ENCODE peak calls at places on chromosomes 1 and 21, in eight cellular contexts. One of them, this sample, is unnamed. For H3K4me1, the result is how much of the 10 kb centered on the place peaks cover.

GRCh38 chr1:53327183-53327941 is 508 bp downstream of the LRP8 start:
- DNase-seq in GM23248: peak
- DNase-seq in A673: peak
- DNase-seq in endothelial cell of umbilical vein: peak
- DNase-seq in H1: peak
- DNase-seq in hepatocyte: peak
- DNase-seq in neural progenitor cell: peak
- DNase-seq in PC-3: peak
- DNase-seq in this sample: peak

GRCh38 chr1:168654198-168654910 is 74.7 kb downstream of the DPT start:
- DNase-seq in GM23248: peak
- DNase-seq in A673: no peak
- DNase-seq in endothelial cell of umbilical vein: no peak
- DNase-seq in H1: no peak
- DNase-seq in hepatocyte: no peak
- DNase-seq in neural progenitor cell: no peak
- DNase-seq in PC-3: peak
- DNase-seq in this sample: peak

GRCh38 chr21:15682182-15682895 is 47.4 kb upstream of the USP25 start:
- DNase-seq in GM23248: peak
- DNase-seq in A673: peak
- DNase-seq in endothelial cell of umbilical vein: peak
- DNase-seq in H1: no peak
- DNase-seq in hepatocyte: no peak
- DNase-seq in neural progenitor cell: no peak
- DNase-seq in PC-3: peak
- DNase-seq in this sample: peak

GRCh38 chr21:17462276-17462981 is 50.4 kb upstream of the CXADR start:
- DNase-seq in GM23248: no peak
- DNase-seq in A673: no peak
- DNase-seq in endothelial cell of umbilical vein: peak
- DNase-seq in H1: no peak
- DNase-seq in hepatocyte: peak
- DNase-seq in neural progenitor cell: no peak
- DNase-seq in PC-3: peak
- DNase-seq in this sample: no peak

GRCh38 chr1:232062967-232063366 is 436.4 kb downstream of the DISC1 start:
- DNase-seq in GM23248: no peak
- DNase-seq in A673: no peak
- DNase-seq in endothelial cell of umbilical vein: no peak
- DNase-seq in H1: no peak
- DNase-seq in hepatocyte: no peak
- DNase-seq in neural progenitor cell: no peak
- DNase-seq in PC-3: no peak
- DNase-seq in this sample: no peak

GRCh38 chr1:219445864-219446263 is 167.0 kb downstream of the ZC3H11B start:
- DNase-seq in GM23248: no peak
- DNase-seq in A673: no peak
- DNase-seq in endothelial cell of umbilical vein: no peak
- DNase-seq in H1: no peak
- DNase-seq in hepatocyte: no peak
- DNase-seq in neural progenitor cell: no peak
- DNase-seq in PC-3: no peak
- DNase-seq in this sample: no peak

GRCh38 chr1:59947047-59947938 is 20.7 kb upstream of the CYP2J2 start:
- DNase-seq in GM23248: peak
- DNase-seq in A673: peak
- DNase-seq in endothelial cell of umbilical vein: peak
- DNase-seq in H1: peak
- DNase-seq in hepatocyte: peak
- DNase-seq in neural progenitor cell: peak
- DNase-seq in PC-3: peak
- DNase-seq in this sample: peak

GRCh38 chr1:205572426-205572825 is 59.4 kb downstream of the ELK4 start:
- DNase-seq in GM23248: no peak
- DNase-seq in A673: no peak
- DNase-seq in endothelial cell of umbilical vein: no peak
- DNase-seq in H1: peak
- DNase-seq in hepatocyte: no peak
- DNase-seq in neural progenitor cell: no peak
- DNase-seq in PC-3: no peak
- DNase-seq in this sample: no peak

GRCh38 chr1:100353988-100354387 is 1.7 kb downstream of the CDC14A start:
- DNase-seq in GM23248: peak
- DNase-seq in A673: peak
- DNase-seq in endothelial cell of umbilical vein: peak
- DNase-seq in H1: no peak
- DNase-seq in hepatocyte: peak
- DNase-seq in neural progenitor cell: peak
- DNase-seq in PC-3: peak
- DNase-seq in this sample: peak

GRCh38 chr1:6723621-6724428 is 22.2 kb upstream of the DNAJC11 start:
- DNase-seq in GM23248: no peak
- DNase-seq in A673: no peak
- DNase-seq in endothelial cell of umbilical vein: no peak
- DNase-seq in H1: no peak
- DNase-seq in hepatocyte: no peak
- DNase-seq in neural progenitor cell: no peak
- DNase-seq in PC-3: no peak
- DNase-seq in this sample: no peak

GRCh38 chr21:41833138-41834115 is 45.7 kb downstream of the PRDM15 start:
- DNase-seq in GM23248: no peak
- DNase-seq in A673: no peak
- DNase-seq in endothelial cell of umbilical vein: no peak
- DNase-seq in H1: no peak
- DNase-seq in hepatocyte: no peak
- DNase-seq in neural progenitor cell: no peak
- DNase-seq in PC-3: no peak
- DNase-seq in this sample: no peak

GRCh38 chr1:197374428-197374827 is 106.4 kb downstream of the CRB1 start:
- DNase-seq in GM23248: no peak
- DNase-seq in A673: no peak
- DNase-seq in endothelial cell of umbilical vein: no peak
- DNase-seq in H1: no peak
- DNase-seq in hepatocyte: no peak
- DNase-seq in neural progenitor cell: no peak
- DNase-seq in PC-3: no peak
- DNase-seq in this sample: no peak

GRCh38 chr21:25402134-25402957 is 204.9 kb downstream of the MRPL39 start:
- DNase-seq in GM23248: no peak
- DNase-seq in A673: no peak
- DNase-seq in endothelial cell of umbilical vein: no peak
- DNase-seq in H1: no peak
- DNase-seq in hepatocyte: no peak
- DNase-seq in neural progenitor cell: no peak
- DNase-seq in PC-3: no peak
- DNase-seq in this sample: no peak

GRCh38 chr1:77874804-77875445 is 13.5 kb upstream of the NEXN start:
- DNase-seq in GM23248: peak
- DNase-seq in A673: peak
- DNase-seq in endothelial cell of umbilical vein: no peak
- DNase-seq in H1: no peak
- DNase-seq in hepatocyte: no peak
- DNase-seq in neural progenitor cell: no peak
- DNase-seq in PC-3: peak
- DNase-seq in this sample: peak

DNA sequence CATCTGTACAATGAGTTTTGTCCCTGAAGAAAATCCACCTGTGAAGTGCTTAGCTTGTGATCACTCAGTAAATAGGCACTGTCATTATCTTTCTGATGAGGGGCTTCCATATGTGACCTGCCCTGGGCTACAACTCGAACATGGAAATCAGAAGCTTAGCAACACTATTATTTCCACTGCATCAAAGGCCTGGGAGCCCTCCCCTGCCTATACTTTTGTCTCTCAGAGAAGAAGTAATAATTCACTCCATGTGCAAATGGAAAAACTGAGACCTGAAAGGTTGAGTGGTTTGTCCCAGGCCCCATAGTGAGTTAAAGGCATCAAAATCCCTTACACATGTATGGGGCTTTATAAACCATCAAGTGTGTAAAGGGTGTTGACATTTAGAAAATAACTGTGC is 20.8 kb downstream of the SOX13 start:
- DNase-seq in GM23248: no peak
- DNase-seq in A673: no peak
- DNase-seq in endothelial cell of umbilical vein: no peak
- DNase-seq in H1: no peak
- DNase-seq in hepatocyte: no peak
- DNase-seq in neural progenitor cell: no peak
- DNase-seq in PC-3: no peak
- DNase-seq in this sample: no peak
- H3K4me1 ChIP-seq in GM23248: under half
- H3K4me1 ChIP-seq in A673: under half
- H3K4me1 ChIP-seq in endothelial cell of umbilical vein: under half
- H3K4me1 ChIP-seq in H1: under half
- H3K4me1 ChIP-seq in hepatocyte: under half
- H3K4me1 ChIP-seq in neural progenitor cell: half or more
- H3K4me1 ChIP-seq in PC-3: under half
- H3K4me1 ChIP-seq in this sample: under half

GRCh38 chr1:32900956-32901822 is at the start of gene TMEM54:
- DNase-seq in GM23248: peak
- DNase-seq in A673: no peak
- DNase-seq in endothelial cell of umbilical vein: no peak
- DNase-seq in H1: peak
- DNase-seq in hepatocyte: peak
- DNase-seq in neural progenitor cell: peak
- DNase-seq in PC-3: peak
- DNase-seq in this sample: peak

GRCh38 chr1:32901823-32902534 is 790 bp upstream of the TMEM54 start:
- DNase-seq in GM23248: no peak
- DNase-seq in A673: no peak
- DNase-seq in endothelial cell of umbilical vein: no peak
- DNase-seq in H1: no peak
- DNase-seq in hepatocyte: no peak
- DNase-seq in neural progenitor cell: no peak
- DNase-seq in PC-3: no peak
- DNase-seq in this sample: no peak

GRCh38 chr1:32899586-32900296 is 1.4 kb downstream of the TMEM54 start:
- DNase-seq in GM23248: no peak
- DNase-seq in A673: no peak
- DNase-seq in endothelial cell of umbilical vein: no peak
- DNase-seq in H1: no peak
- DNase-seq in hepatocyte: no peak
- DNase-seq in neural progenitor cell: no peak
- DNase-seq in PC-3: no peak
- DNase-seq in this sample: no peak

GRCh38 chr1:32898958-32899357 is 2.2 kb downstream of the TMEM54 start:
- DNase-seq in GM23248: no peak
- DNase-seq in A673: no peak
- DNase-seq in endothelial cell of umbilical vein: no peak
- DNase-seq in H1: no peak
- DNase-seq in hepatocyte: no peak
- DNase-seq in neural progenitor cell: no peak
- DNase-seq in PC-3: no peak
- DNase-seq in this sample: no peak

DNA sequence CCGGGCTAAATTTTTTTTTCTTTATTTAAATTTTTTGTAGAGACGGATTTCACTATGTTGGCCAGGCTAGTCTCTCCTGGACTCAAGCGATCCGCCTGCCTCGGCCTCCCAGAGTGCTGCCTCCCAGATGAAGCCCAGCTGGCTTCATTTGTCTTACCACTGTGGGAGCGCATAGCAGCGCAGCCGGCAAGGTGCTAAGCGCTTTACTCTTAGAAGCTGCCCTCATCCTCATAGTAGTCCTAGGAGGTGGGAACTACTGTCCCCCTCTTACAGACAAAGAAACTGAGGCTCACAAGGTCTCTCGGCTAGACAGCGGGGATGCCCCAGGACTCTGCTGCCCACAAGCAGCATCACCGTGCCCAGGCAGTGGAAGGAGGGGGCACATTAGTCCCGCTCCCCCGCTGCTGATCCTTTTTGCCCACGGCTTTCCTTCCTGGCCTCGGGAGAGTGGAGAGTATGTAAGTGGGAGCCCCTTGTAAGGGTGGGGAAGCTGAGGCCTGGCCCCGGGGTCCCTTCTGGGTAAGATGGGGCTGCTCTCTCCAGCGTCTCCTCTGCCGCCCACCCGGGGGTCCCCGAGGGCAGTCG is 726 bp downstream of the TMEM54 start:
- DNase-seq in GM23248: no peak
- DNase-seq in A673: no peak
- DNase-seq in endothelial cell of umbilical vein: no peak
- DNase-seq in H1: peak
- DNase-seq in hepatocyte: no peak
- DNase-seq in neural progenitor cell: peak
- DNase-seq in PC-3: no peak
- DNase-seq in this sample: no peak
- TF ChIP-seq EZH2 in GM23248: no peak
- TF ChIP-seq EZH2 in A673: no peak
- TF ChIP-seq EZH2 in endothelial cell of umbilical vein: peak
- TF ChIP-seq EZH2 in H1: no peak
- TF ChIP-seq EZH2 in hepatocyte: no peak
- TF ChIP-seq EZH2 in neural progenitor cell: peak
- TF ChIP-seq EZH2 in PC-3: no peak
- TF ChIP-seq EZH2 in this sample: no peak

GRCh38 chr1:4654764-4655673 is 610 bp downstream of the AJAP1 start:
- DNase-seq in GM23248: peak
- DNase-seq in A673: no peak
- DNase-seq in endothelial cell of umbilical vein: no peak
- DNase-seq in H1: peak
- DNase-seq in hepatocyte: peak
- DNase-seq in neural progenitor cell: peak
- DNase-seq in PC-3: no peak
- DNase-seq in this sample: peak
- H3K4me3 ChIP-seq in GM23248: no peak
- H3K4me3 ChIP-seq in A673: no peak
- H3K4me3 ChIP-seq in endothelial cell of umbilical vein: no peak
- H3K4me3 ChIP-seq in H1: peak
- H3K4me3 ChIP-seq in hepatocyte: no peak
- H3K4me3 ChIP-seq in neural progenitor cell: peak
- H3K4me3 ChIP-seq in PC-3: no peak
- H3K4me3 ChIP-seq in this sample: peak

GRCh38 chr21:45295576-45296365 is 8.1 kb upstream of the POFUT2 start:
- DNase-seq in GM23248: peak
- DNase-seq in A673: no peak
- DNase-seq in endothelial cell of umbilical vein: no peak
- DNase-seq in H1: no peak
- DNase-seq in hepatocyte: peak
- DNase-seq in neural progenitor cell: no peak
- DNase-seq in PC-3: peak
- DNase-seq in this sample: no peak

GRCh38 chr21:45296638-45297037 is 8.9 kb upstream of the POFUT2 start:
- DNase-seq in GM23248: no peak
- DNase-seq in A673: no peak
- DNase-seq in endothelial cell of umbilical vein: no peak
- DNase-seq in H1: no peak
- DNase-seq in hepatocyte: no peak
- DNase-seq in neural progenitor cell: no peak
- DNase-seq in PC-3: no peak
- DNase-seq in this sample: no peak

GRCh38 chr21:45299026-45299863 is 11.6 kb upstream of the POFUT2 start:
- DNase-seq in GM23248: no peak
- DNase-seq in A673: no peak
- DNase-seq in endothelial cell of umbilical vein: no peak
- DNase-seq in H1: no peak
- DNase-seq in hepatocyte: no peak
- DNase-seq in neural progenitor cell: no peak
- DNase-seq in PC-3: no peak
- DNase-seq in this sample: no peak

GRCh38 chr21:45297329-45297728 is 9.6 kb upstream of the POFUT2 start:
- DNase-seq in GM23248: no peak
- DNase-seq in A673: no peak
- DNase-seq in endothelial cell of umbilical vein: no peak
- DNase-seq in H1: no peak
- DNase-seq in hepatocyte: peak
- DNase-seq in neural progenitor cell: no peak
- DNase-seq in PC-3: no peak
- DNase-seq in this sample: no peak

GRCh38 chr21:45297869-45298268 is 10.2 kb upstream of the POFUT2 start:
- DNase-seq in GM23248: no peak
- DNase-seq in A673: no peak
- DNase-seq in endothelial cell of umbilical vein: no peak
- DNase-seq in H1: no peak
- DNase-seq in hepatocyte: no peak
- DNase-seq in neural progenitor cell: no peak
- DNase-seq in PC-3: no peak
- DNase-seq in this sample: no peak
- H3K4me1 ChIP-seq in GM23248: under half
- H3K4me1 ChIP-seq in A673: under half
- H3K4me1 ChIP-seq in endothelial cell of umbilical vein: under half
- H3K4me1 ChIP-seq in H1: under half
- H3K4me1 ChIP-seq in hepatocyte: under half
- H3K4me1 ChIP-seq in neural progenitor cell: under half
- H3K4me1 ChIP-seq in PC-3: under half
- H3K4me1 ChIP-seq in this sample: under half